ENCODE peak calls at places on chromosomes 2 and 18, in ten cellular contexts. G is Panc1; M is left colon; L is left cardiac atrium; X is activated T-cell treated with anti-CD3 and anti-CD28 coated beads, Interleukin-2, amount 50 U/mL, for 72 hours; V is effector memory CD8-positive, alpha-beta T cell; T is mucosa of descending colon; C is activated CD4-positive, CD25-positive, alpha-beta regulatory T cell treated with anti-CD3 and anti-CD28 coated beads, Interleukin-2, amount 50 U/mL, for 24 hours; Q is CD4-positive, CD25-positive, alpha-beta regulatory T cell; O is right lobe of liver. R is an unnamed sample.

GRCh38 chr18:37464287-37464686 is 101.3 kb downstream of the CELF4 start:
- ATAC-seq in V (no peak), M (no peak), Q (no peak), L (no peak), O (no peak), C (no peak), T (no peak), G (no peak), X (no peak), R (no peak)

GRCh38 chr2:9578475-9579235 is 23.0 kb upstream of the ADAM17 start:
- ATAC-seq in O (peak), T (no peak), C (no peak), Q (no peak), G (peak), L (no peak), X (no peak), M (no peak), V (no peak), R (no peak)

GRCh38 chr2:148528356-148529064 is 116.0 kb upstream of the EPC2 start:
- ATAC-seq in O (no peak), X (peak), V (no peak), Q (no peak), L (no peak), M (no peak), T (no peak), C (peak), G (no peak), R (no peak)

GRCh38 chr2:37459095-37459981 is 114.9 kb downstream of the QPCT start:
- ATAC-seq in G (no peak), L (no peak), T (no peak), C (peak), V (peak), O (no peak), Q (no peak), M (no peak), X (peak), R (no peak)

GRCh38 chr18:5424903-5425302 is 118.9 kb downstream of the EPB41L3 start:
- ATAC-seq in G (no peak), C (no peak), L (no peak), O (peak), M (peak), X (no peak), T (no peak), V (peak), Q (no peak), R (no peak)

GRCh38 chr18:22489694-22490093 is 72.0 kb upstream of the CTAGE1 start:
- ATAC-seq in Q (no peak), T (peak), C (no peak), X (no peak), M (peak), G (no peak), O (peak), L (no peak), V (no peak), R (no peak)

GRCh38 chr2:233464056-233464455 is 102.5 kb downstream of the USP40 start:
- ATAC-seq in L (no peak), X (no peak), V (no peak), M (no peak), C (no peak), T (no peak), G (no peak), Q (no peak), O (no peak), R (no peak)

GRCh38 chr18:45161850-45162249 is 453.4 kb upstream of the SLC14A2 start:
- ATAC-seq in Q (no peak), M (no peak), G (no peak), V (no peak), X (no peak), T (no peak), L (no peak), O (no peak), C (no peak), R (peak)

GRCh38 chr2:9708683-9709538 is 78.1 kb upstream of the YWHAQ start:
- ATAC-seq in X (peak), V (peak), O (no peak), M (no peak), G (no peak), Q (peak), C (peak), T (no peak), L (no peak), R (no peak)

GRCh38 chr18:73283032-73283431 is 415.2 kb upstream of the NETO1 start:
- ATAC-seq in G (no peak), X (no peak), T (no peak), Q (no peak), M (no peak), L (no peak), V (no peak), C (no peak), O (no peak), R (no peak)

GRCh38 chr2:138707424-138708074 is 72.6 kb downstream of the NXPH2 start:
- ATAC-seq in G (no peak), T (no peak), Q (no peak), L (peak), O (no peak), X (no peak), C (no peak), M (no peak), V (no peak), R (no peak)

GRCh38 chr18:46273861-46274260 is 169.7 kb downstream of the HAUS1 start:
- ATAC-seq in G (no peak), T (peak), M (peak), Q (no peak), L (no peak), X (no peak), O (no peak), C (no peak), V (no peak), R (no peak)

GRCh38 chr2:237597680-237598145 is 7.2 kb upstream of the RAB17 start:
- ATAC-seq in V (no peak), Q (no peak), L (no peak), O (no peak), T (no peak), X (no peak), M (no peak), C (no peak), G (no peak), R (no peak)

GRCh38 chr2:39127973-39128372 is 7.1 kb upstream of the SOS1 start:
- ATAC-seq in G (no peak), O (no peak), C (peak), L (no peak), T (no peak), M (no peak), Q (peak), X (peak), V (peak), R (peak)

GRCh38 chr18:69400253-69400975 is at the start of gene DOK6:
- ATAC-seq in G (no peak), X (peak), C (no peak), O (peak), M (peak), V (no peak), L (peak), Q (no peak), T (peak), R (no peak)

GRCh38 chr18:79560042-79560860 is 119.4 kb upstream of the CTDP1 start:
- ATAC-seq in L (peak), O (peak), V (no peak), G (peak), Q (no peak), X (no peak), T (no peak), C (no peak), M (no peak), R (no peak)

GRCh38 chr18:7755753-7756475 is 188.8 kb downstream of the PTPRM start:
- ATAC-seq in L (peak), C (no peak), T (no peak), M (no peak), Q (no peak), G (no peak), V (no peak), O (peak), X (no peak), R (no peak)

GRCh38 chr2:85066874-85067351 is 66.3 kb upstream of the TCF7L1 start:
- ATAC-seq in C (no peak), Q (no peak), T (peak), L (peak), G (peak), M (peak), X (peak), V (peak), O (peak), R (peak)

GRCh38 chr2:48138898-48139297 is 232.6 kb upstream of the FBXO11 start:
- ATAC-seq in O (no peak), C (no peak), X (no peak), L (no peak), Q (no peak), V (no peak), M (no peak), G (no peak), T (no peak), R (peak)

GRCh38 chr2:232351686-232352510 is 26.7 kb upstream of the ALPP start:
- ATAC-seq in M (no peak), X (no peak), G (peak), C (no peak), O (no peak), T (no peak), Q (no peak), V (no peak), L (no peak), R (no peak)

GRCh38 chr2:42863320-42863719 is 70.9 kb upstream of the HAAO start:
- ATAC-seq in T (no peak), V (no peak), Q (no peak), L (no peak), M (no peak), C (no peak), X (no peak), O (no peak), G (no peak), R (no peak)

GRCh38 chr2:54377901-54378493 is 78.1 kb upstream of the SPTBN1 start:
- ATAC-seq in T (no peak), X (no peak), M (no peak), C (no peak), Q (no peak), G (no peak), V (no peak), L (no peak), O (no peak), R (no peak)

GRCh38 chr2:219519526-219519916 is 5.2 kb downstream of the ASIC4 start:
- ATAC-seq in T (no peak), V (no peak), O (no peak), L (no peak), X (no peak), Q (no peak), C (no peak), M (no peak), G (no peak), R (no peak)

GRCh38 chr2:160465406-160465805 is 28.2 kb downstream of the RBMS1 start:
- ATAC-seq in X (peak), C (no peak), T (no peak), V (peak), O (no peak), G (no peak), L (no peak), Q (no peak), M (no peak), R (no peak)

GRCh38 chr2:28632791-28633190 is 118.8 kb upstream of the PPP1CB start:
- ATAC-seq in M (no peak), O (no peak), X (no peak), L (no peak), C (no peak), V (no peak), Q (no peak), T (no peak), G (no peak), R (no peak)

GRCh38 chr2:167814881-167815718 is 432.3 kb downstream of the STK39 start:
- ATAC-seq in Q (no peak), T (no peak), G (no peak), V (no peak), L (no peak), M (no peak), C (no peak), X (no peak), O (peak), R (no peak)

GRCh38 chr2:79011485-79011884 is 14.0 kb upstream of the REG3G start:
- ATAC-seq in M (no peak), O (no peak), G (no peak), C (no peak), Q (no peak), V (no peak), T (no peak), X (no peak), L (no peak), R (no peak)